ENCODE peak calls at places on chromosomes 12 and 14, in ten cellular contexts. One of them, this sample, is unnamed.

GRCh38 chr14:84228702-84229101 is 1301.2 kb upstream of the FLRT2 start:
- DNase-seq in mucosa of descending colon: no peak
- DNase-seq in epithelial cell of esophagus: no peak
- DNase-seq in bronchial epithelial cell: no peak
- DNase-seq in cardiac muscle cell: peak; percentile 28
- DNase-seq in left ventricle myocardium inferior: no peak
- DNase-seq in choroid plexus epithelial cell: peak; percentile 13
- DNase-seq in mesendoderm: no peak
- DNase-seq in lower lobe of right lung: no peak
- DNase-seq in OCI-LY7: no peak
- DNase-seq in this sample: no peak

GRCh38 chr12:106583578-106584103 is 837 bp downstream of the RFX4 start:
- DNase-seq in mucosa of descending colon: no peak
- DNase-seq in epithelial cell of esophagus: peak; percentile 46
- DNase-seq in bronchial epithelial cell: no peak
- DNase-seq in cardiac muscle cell: peak; percentile 27
- DNase-seq in left ventricle myocardium inferior: no peak
- DNase-seq in choroid plexus epithelial cell: no peak
- DNase-seq in mesendoderm: no peak
- DNase-seq in lower lobe of right lung: peak; percentile 46
- DNase-seq in OCI-LY7: no peak
- DNase-seq in this sample: no peak

GRCh38 chr12:96195845-96196451 is 1.8 kb downstream of the ELK3 start:
- DNase-seq in mucosa of descending colon: peak; percentile 27
- DNase-seq in epithelial cell of esophagus: peak; percentile 63
- DNase-seq in bronchial epithelial cell: peak; percentile 65
- DNase-seq in cardiac muscle cell: peak; percentile 70
- DNase-seq in left ventricle myocardium inferior: no peak
- DNase-seq in choroid plexus epithelial cell: peak; percentile 53
- DNase-seq in mesendoderm: peak; percentile 89
- DNase-seq in lower lobe of right lung: no peak
- DNase-seq in OCI-LY7: no peak
- DNase-seq in this sample: no peak

GRCh38 chr12:34218193-34219045 is 196.1 kb downstream of the ALG10 start:
- DNase-seq in mucosa of descending colon: peak; percentile 81
- DNase-seq in epithelial cell of esophagus: peak; percentile 68
- DNase-seq in bronchial epithelial cell: peak; percentile 42
- DNase-seq in cardiac muscle cell: peak; percentile 45
- DNase-seq in left ventricle myocardium inferior: peak; percentile 44
- DNase-seq in choroid plexus epithelial cell: peak; percentile 75
- DNase-seq in mesendoderm: peak; percentile 49
- DNase-seq in lower lobe of right lung: peak; percentile 69
- DNase-seq in OCI-LY7: peak; percentile 47
- DNase-seq in this sample: peak; percentile 66

GRCh38 chr12:7162691-7163114 is 26.8 kb upstream of the PEX5 start:
- DNase-seq in mucosa of descending colon: peak; percentile 50
- DNase-seq in epithelial cell of esophagus: peak; percentile 74
- DNase-seq in bronchial epithelial cell: peak; percentile 55
- DNase-seq in cardiac muscle cell: no peak
- DNase-seq in left ventricle myocardium inferior: no peak
- DNase-seq in choroid plexus epithelial cell: peak; percentile 42
- DNase-seq in mesendoderm: peak; percentile 79
- DNase-seq in lower lobe of right lung: peak; percentile 65
- DNase-seq in OCI-LY7: no peak
- DNase-seq in this sample: peak; percentile 11

GRCh38 chr12:93886533-93887511 is 209.6 kb downstream of the CRADD start:
- DNase-seq in mucosa of descending colon: no peak
- DNase-seq in epithelial cell of esophagus: no peak
- DNase-seq in bronchial epithelial cell: no peak
- DNase-seq in cardiac muscle cell: no peak
- DNase-seq in left ventricle myocardium inferior: no peak
- DNase-seq in choroid plexus epithelial cell: peak; percentile 68
- DNase-seq in mesendoderm: no peak
- DNase-seq in lower lobe of right lung: no peak
- DNase-seq in OCI-LY7: no peak
- DNase-seq in this sample: no peak

GRCh38 chr12:91994208-91994797 is 151.3 kb downstream of the BTG1 start:
- DNase-seq in mucosa of descending colon: no peak
- DNase-seq in epithelial cell of esophagus: no peak
- DNase-seq in bronchial epithelial cell: no peak
- DNase-seq in cardiac muscle cell: no peak
- DNase-seq in left ventricle myocardium inferior: no peak
- DNase-seq in choroid plexus epithelial cell: no peak
- DNase-seq in mesendoderm: no peak
- DNase-seq in lower lobe of right lung: no peak
- DNase-seq in OCI-LY7: no peak
- DNase-seq in this sample: no peak

GRCh38 chr14:68199465-68200145 is 380.0 kb downstream of the RAD51B start:
- DNase-seq in mucosa of descending colon: no peak
- DNase-seq in epithelial cell of esophagus: peak; percentile 13
- DNase-seq in bronchial epithelial cell: peak; percentile 17
- DNase-seq in cardiac muscle cell: peak; percentile 97
- DNase-seq in left ventricle myocardium inferior: peak; percentile 18
- DNase-seq in choroid plexus epithelial cell: peak; percentile 79
- DNase-seq in mesendoderm: peak; percentile 76
- DNase-seq in lower lobe of right lung: no peak
- DNase-seq in OCI-LY7: no peak
- DNase-seq in this sample: peak; percentile 40

GRCh38 chr12:66403746-66404145 is 101.5 kb downstream of the HELB start:
- DNase-seq in mucosa of descending colon: no peak
- DNase-seq in epithelial cell of esophagus: peak; percentile 65
- DNase-seq in bronchial epithelial cell: peak; percentile 30
- DNase-seq in cardiac muscle cell: no peak
- DNase-seq in left ventricle myocardium inferior: no peak
- DNase-seq in choroid plexus epithelial cell: no peak
- DNase-seq in mesendoderm: no peak
- DNase-seq in lower lobe of right lung: no peak
- DNase-seq in OCI-LY7: peak; percentile 47
- DNase-seq in this sample: no peak

GRCh38 chr12:93762059-93762719 is 85.0 kb downstream of the CRADD start:
- DNase-seq in mucosa of descending colon: no peak
- DNase-seq in epithelial cell of esophagus: no peak
- DNase-seq in bronchial epithelial cell: no peak
- DNase-seq in cardiac muscle cell: peak; percentile 56
- DNase-seq in left ventricle myocardium inferior: no peak
- DNase-seq in choroid plexus epithelial cell: peak; percentile 45
- DNase-seq in mesendoderm: no peak
- DNase-seq in lower lobe of right lung: no peak
- DNase-seq in OCI-LY7: no peak
- DNase-seq in this sample: no peak

GRCh38 chr12:2487278-2487677 is 307.5 kb upstream of the FKBP4 start:
- DNase-seq in mucosa of descending colon: no peak
- DNase-seq in epithelial cell of esophagus: no peak
- DNase-seq in bronchial epithelial cell: no peak
- DNase-seq in cardiac muscle cell: no peak
- DNase-seq in left ventricle myocardium inferior: no peak
- DNase-seq in choroid plexus epithelial cell: no peak
- DNase-seq in mesendoderm: no peak
- DNase-seq in lower lobe of right lung: no peak
- DNase-seq in OCI-LY7: no peak
- DNase-seq in this sample: no peak

GRCh38 chr12:25553083-25553482 is at the start of gene LMNTD1:
- DNase-seq in mucosa of descending colon: no peak
- DNase-seq in epithelial cell of esophagus: peak; percentile 13
- DNase-seq in bronchial epithelial cell: peak; percentile 16
- DNase-seq in cardiac muscle cell: peak; percentile 46
- DNase-seq in left ventricle myocardium inferior: no peak
- DNase-seq in choroid plexus epithelial cell: peak; percentile 84
- DNase-seq in mesendoderm: no peak
- DNase-seq in lower lobe of right lung: no peak
- DNase-seq in OCI-LY7: no peak
- DNase-seq in this sample: no peak

GRCh38 chr12:103144278-103144677 is 186.8 kb downstream of the ASCL1 start:
- DNase-seq in mucosa of descending colon: no peak
- DNase-seq in epithelial cell of esophagus: no peak
- DNase-seq in bronchial epithelial cell: no peak
- DNase-seq in cardiac muscle cell: no peak
- DNase-seq in left ventricle myocardium inferior: no peak
- DNase-seq in choroid plexus epithelial cell: no peak
- DNase-seq in mesendoderm: no peak
- DNase-seq in lower lobe of right lung: no peak
- DNase-seq in OCI-LY7: no peak
- DNase-seq in this sample: no peak

GRCh38 chr12:84058136-84058535 is 854.5 kb downstream of the SLC6A15 start:
- DNase-seq in mucosa of descending colon: no peak
- DNase-seq in epithelial cell of esophagus: no peak
- DNase-seq in bronchial epithelial cell: no peak
- DNase-seq in cardiac muscle cell: peak; percentile 3
- DNase-seq in left ventricle myocardium inferior: no peak
- DNase-seq in choroid plexus epithelial cell: no peak
- DNase-seq in mesendoderm: peak; percentile 2
- DNase-seq in lower lobe of right lung: no peak
- DNase-seq in OCI-LY7: no peak
- DNase-seq in this sample: no peak

DNA sequence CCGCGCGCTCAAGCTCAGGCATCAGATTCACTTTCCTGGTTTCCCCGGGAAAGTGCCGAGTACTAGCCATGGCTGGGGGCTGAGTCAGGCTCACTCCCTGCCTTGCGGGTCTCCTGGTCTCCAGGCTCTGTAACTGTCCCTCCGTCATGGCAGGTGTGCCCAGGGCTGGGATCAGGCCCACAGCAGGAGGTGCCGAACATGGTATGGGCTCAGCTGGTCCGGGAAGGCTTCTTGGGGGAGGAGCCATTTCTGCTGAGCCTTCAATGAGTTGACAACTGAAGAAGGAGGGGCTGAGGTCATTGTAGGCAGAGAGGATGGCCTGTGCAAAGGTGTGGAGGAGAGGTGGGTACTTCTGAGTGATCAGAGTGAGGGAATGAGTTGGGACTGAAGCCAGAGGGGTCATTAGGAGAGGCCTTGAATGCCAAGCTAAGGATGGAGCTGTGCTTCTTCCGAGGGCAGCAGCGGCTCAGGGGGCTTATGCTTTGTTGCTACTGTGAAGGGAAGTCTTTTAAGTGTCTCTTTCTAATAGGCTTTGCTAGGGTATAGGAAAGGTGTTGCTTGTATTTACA is 769 bp downstream of the EXOC3L4 start:
- DNase-seq in mucosa of descending colon: no peak
- DNase-seq in epithelial cell of esophagus: no peak
- DNase-seq in bronchial epithelial cell: no peak
- DNase-seq in cardiac muscle cell: no peak
- DNase-seq in left ventricle myocardium inferior: no peak
- DNase-seq in choroid plexus epithelial cell: no peak
- DNase-seq in mesendoderm: no peak
- DNase-seq in lower lobe of right lung: no peak
- DNase-seq in OCI-LY7: no peak
- DNase-seq in this sample: no peak
- H3K4me3 ChIP-seq in mucosa of descending colon: no peak overlapping the region
- H3K4me3 ChIP-seq in epithelial cell of esophagus: no peak overlapping the region
- H3K4me3 ChIP-seq in bronchial epithelial cell: no peak overlapping the region
- H3K4me3 ChIP-seq in cardiac muscle cell: no peak overlapping the region
- H3K4me3 ChIP-seq in left ventricle myocardium inferior: peak overlapping the region; percentile 40
- H3K4me3 ChIP-seq in choroid plexus epithelial cell: no peak overlapping the region
- H3K4me3 ChIP-seq in mesendoderm: no peak overlapping the region
- H3K4me3 ChIP-seq in lower lobe of right lung: peak overlapping the region; percentile 30
- H3K4me3 ChIP-seq in OCI-LY7: no peak overlapping the region
- H3K4me3 ChIP-seq in this sample: no peak overlapping the region

DNA sequence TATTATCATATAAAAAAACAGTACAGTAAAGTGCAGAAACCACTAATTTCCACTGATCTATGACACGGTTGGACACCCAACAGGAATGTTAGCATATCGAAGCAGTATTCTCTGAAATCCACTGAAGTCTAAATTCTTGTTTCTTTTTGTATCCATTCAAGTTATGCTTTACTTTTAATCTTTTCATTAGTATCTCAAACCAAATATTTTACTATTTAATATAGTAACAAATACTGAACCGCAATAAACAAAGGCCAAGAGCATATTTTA is 41.1 kb downstream of the ATXN2 start:
- DNase-seq in mucosa of descending colon: no peak
- DNase-seq in epithelial cell of esophagus: no peak
- DNase-seq in bronchial epithelial cell: no peak
- DNase-seq in cardiac muscle cell: no peak
- DNase-seq in left ventricle myocardium inferior: no peak
- DNase-seq in choroid plexus epithelial cell: no peak
- DNase-seq in mesendoderm: no peak
- DNase-seq in lower lobe of right lung: no peak
- DNase-seq in OCI-LY7: no peak
- DNase-seq in this sample: no peak
- H3K4me3 ChIP-seq in mucosa of descending colon: no peak overlapping the region
- H3K4me3 ChIP-seq in epithelial cell of esophagus: no peak overlapping the region
- H3K4me3 ChIP-seq in bronchial epithelial cell: no peak overlapping the region
- H3K4me3 ChIP-seq in cardiac muscle cell: no peak overlapping the region
- H3K4me3 ChIP-seq in left ventricle myocardium inferior: no peak overlapping the region
- H3K4me3 ChIP-seq in choroid plexus epithelial cell: no peak overlapping the region
- H3K4me3 ChIP-seq in mesendoderm: no peak overlapping the region
- H3K4me3 ChIP-seq in lower lobe of right lung: no peak overlapping the region
- H3K4me3 ChIP-seq in OCI-LY7: no peak overlapping the region
- H3K4me3 ChIP-seq in this sample: no peak overlapping the region

GRCh38 chr14:86388216-86388615 is 858.3 kb downstream of the FLRT2 start:
- DNase-seq in mucosa of descending colon: no peak
- DNase-seq in epithelial cell of esophagus: no peak
- DNase-seq in bronchial epithelial cell: no peak
- DNase-seq in cardiac muscle cell: no peak
- DNase-seq in left ventricle myocardium inferior: no peak
- DNase-seq in choroid plexus epithelial cell: no peak
- DNase-seq in mesendoderm: no peak
- DNase-seq in lower lobe of right lung: no peak
- DNase-seq in OCI-LY7: no peak
- DNase-seq in this sample: no peak
- H3K4me3 ChIP-seq in mucosa of descending colon: no peak overlapping the region
- H3K4me3 ChIP-seq in epithelial cell of esophagus: no peak overlapping the region
- H3K4me3 ChIP-seq in bronchial epithelial cell: no peak overlapping the region
- H3K4me3 ChIP-seq in cardiac muscle cell: no peak overlapping the region
- H3K4me3 ChIP-seq in left ventricle myocardium inferior: no peak overlapping the region
- H3K4me3 ChIP-seq in choroid plexus epithelial cell: no peak overlapping the region
- H3K4me3 ChIP-seq in mesendoderm: no peak overlapping the region
- H3K4me3 ChIP-seq in lower lobe of right lung: no peak overlapping the region
- H3K4me3 ChIP-seq in OCI-LY7: no peak overlapping the region
- H3K4me3 ChIP-seq in this sample: no peak overlapping the region

DNA sequence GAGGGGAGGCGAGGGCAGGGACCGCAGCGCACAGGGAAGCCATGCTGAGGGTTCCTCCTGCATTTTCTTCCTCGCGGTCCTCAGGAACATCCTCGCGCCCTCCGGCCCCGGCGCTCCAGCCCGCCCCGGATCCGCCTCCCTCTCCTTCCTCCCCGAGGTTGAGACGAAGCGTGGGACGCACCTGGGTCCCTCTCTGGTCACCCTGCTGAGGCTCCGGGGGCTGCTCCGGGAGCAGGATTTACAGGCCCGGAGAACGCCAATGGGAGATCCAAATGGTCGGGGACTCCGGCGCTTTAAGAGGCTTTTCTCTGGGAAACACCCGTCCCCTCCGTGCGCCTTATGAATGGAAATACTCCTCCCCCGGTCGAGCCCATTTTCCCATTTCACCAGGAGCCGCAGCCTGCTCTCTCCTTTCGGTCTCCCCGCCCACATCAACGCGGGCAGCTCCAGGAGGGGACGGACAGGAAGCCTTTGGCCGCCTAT is 379 bp upstream of the UNC79 start:
- DNase-seq in mucosa of descending colon: no peak
- DNase-seq in epithelial cell of esophagus: peak; percentile 1
- DNase-seq in bronchial epithelial cell: no peak
- DNase-seq in cardiac muscle cell: peak; percentile 55
- DNase-seq in left ventricle myocardium inferior: no peak
- DNase-seq in choroid plexus epithelial cell: peak; percentile 4
- DNase-seq in mesendoderm: peak; percentile 91
- DNase-seq in lower lobe of right lung: no peak
- DNase-seq in OCI-LY7: no peak
- DNase-seq in this sample: no peak
- H3K4me3 ChIP-seq in mucosa of descending colon: no peak overlapping the region
- H3K4me3 ChIP-seq in epithelial cell of esophagus: no peak overlapping the region
- H3K4me3 ChIP-seq in bronchial epithelial cell: no peak overlapping the region
- H3K4me3 ChIP-seq in cardiac muscle cell: peak overlapping the region; percentile 65
- H3K4me3 ChIP-seq in left ventricle myocardium inferior: peak overlapping the region; percentile 55
- H3K4me3 ChIP-seq in choroid plexus epithelial cell: peak overlapping the region; percentile 14
- H3K4me3 ChIP-seq in mesendoderm: peak overlapping the region; percentile 65
- H3K4me3 ChIP-seq in lower lobe of right lung: no peak overlapping the region
- H3K4me3 ChIP-seq in OCI-LY7: no peak overlapping the region
- H3K4me3 ChIP-seq in this sample: no peak overlapping the region